ENCODE peak calls at places on chromosome 13, in nine cellular contexts. One of them, this sample, is unnamed.

GRCh38 chr13:109344552-109345157 is 441.7 kb downstream of the IRS2 start:
- DNase-seq in stimulated activated CD8-positive, alpha-beta memory T cell treated with anti-CD3 and anti-CD28 coated beads, Interleukin-4, amount 100 ng/mL, for 4 hours: no peak
- DNase-seq in GM23248: peak
- DNase-seq in PC-3: peak
- DNase-seq in left cardiac atrium: no peak
- DNase-seq in tibial artery: no peak
- DNase-seq in kidney tubule cell: peak
- DNase-seq in naive thymus-derived CD4-positive, alpha-beta T cell: no peak
- DNase-seq in NCI-H1092: no peak
- DNase-seq in this sample: no peak

GRCh38 chr13:51002736-51003135 is 93.1 kb downstream of the RNASEH2B start:
- DNase-seq in stimulated activated CD8-positive, alpha-beta memory T cell treated with anti-CD3 and anti-CD28 coated beads, Interleukin-4, amount 100 ng/mL, for 4 hours: no peak
- DNase-seq in GM23248: no peak
- DNase-seq in PC-3: no peak
- DNase-seq in left cardiac atrium: no peak
- DNase-seq in tibial artery: no peak
- DNase-seq in kidney tubule cell: no peak
- DNase-seq in naive thymus-derived CD4-positive, alpha-beta T cell: no peak
- DNase-seq in NCI-H1092: no peak
- DNase-seq in this sample: no peak

GRCh38 chr13:69565334-69565733 is 542.3 kb upstream of the ATXN8OS start:
- DNase-seq in stimulated activated CD8-positive, alpha-beta memory T cell treated with anti-CD3 and anti-CD28 coated beads, Interleukin-4, amount 100 ng/mL, for 4 hours: no peak
- DNase-seq in GM23248: peak
- DNase-seq in PC-3: peak
- DNase-seq in left cardiac atrium: no peak
- DNase-seq in tibial artery: no peak
- DNase-seq in kidney tubule cell: peak
- DNase-seq in naive thymus-derived CD4-positive, alpha-beta T cell: no peak
- DNase-seq in NCI-H1092: no peak
- DNase-seq in this sample: no peak

GRCh38 chr13:48054601-48055000 is 17.1 kb downstream of the NUDT15 start:
- DNase-seq in stimulated activated CD8-positive, alpha-beta memory T cell treated with anti-CD3 and anti-CD28 coated beads, Interleukin-4, amount 100 ng/mL, for 4 hours: no peak
- DNase-seq in GM23248: no peak
- DNase-seq in PC-3: no peak
- DNase-seq in left cardiac atrium: no peak
- DNase-seq in tibial artery: no peak
- DNase-seq in kidney tubule cell: no peak
- DNase-seq in naive thymus-derived CD4-positive, alpha-beta T cell: no peak
- DNase-seq in NCI-H1092: no peak
- DNase-seq in this sample: no peak

GRCh38 chr13:59464926-59465325 is 698.8 kb downstream of the DIAPH3 start:
- DNase-seq in stimulated activated CD8-positive, alpha-beta memory T cell treated with anti-CD3 and anti-CD28 coated beads, Interleukin-4, amount 100 ng/mL, for 4 hours: no peak
- DNase-seq in GM23248: no peak
- DNase-seq in PC-3: peak
- DNase-seq in left cardiac atrium: no peak
- DNase-seq in tibial artery: no peak
- DNase-seq in kidney tubule cell: peak
- DNase-seq in naive thymus-derived CD4-positive, alpha-beta T cell: no peak
- DNase-seq in NCI-H1092: no peak
- DNase-seq in this sample: no peak

GRCh38 chr13:73767747-73768315 is 366.4 kb downstream of the KLF12 start:
- DNase-seq in stimulated activated CD8-positive, alpha-beta memory T cell treated with anti-CD3 and anti-CD28 coated beads, Interleukin-4, amount 100 ng/mL, for 4 hours: no peak
- DNase-seq in GM23248: no peak
- DNase-seq in PC-3: peak
- DNase-seq in left cardiac atrium: no peak
- DNase-seq in tibial artery: no peak
- DNase-seq in kidney tubule cell: peak
- DNase-seq in naive thymus-derived CD4-positive, alpha-beta T cell: peak
- DNase-seq in NCI-H1092: no peak
- DNase-seq in this sample: no peak

GRCh38 chr13:30730526-30730925 is 4.8 kb upstream of the ALOX5AP start:
- DNase-seq in stimulated activated CD8-positive, alpha-beta memory T cell treated with anti-CD3 and anti-CD28 coated beads, Interleukin-4, amount 100 ng/mL, for 4 hours: no peak
- DNase-seq in GM23248: no peak
- DNase-seq in PC-3: no peak
- DNase-seq in left cardiac atrium: no peak
- DNase-seq in tibial artery: no peak
- DNase-seq in kidney tubule cell: no peak
- DNase-seq in naive thymus-derived CD4-positive, alpha-beta T cell: no peak
- DNase-seq in NCI-H1092: no peak
- DNase-seq in this sample: no peak

GRCh38 chr13:96963786-96964475 is 30.3 kb downstream of the OXGR1 start:
- DNase-seq in stimulated activated CD8-positive, alpha-beta memory T cell treated with anti-CD3 and anti-CD28 coated beads, Interleukin-4, amount 100 ng/mL, for 4 hours: no peak
- DNase-seq in GM23248: no peak
- DNase-seq in PC-3: peak
- DNase-seq in left cardiac atrium: no peak
- DNase-seq in tibial artery: no peak
- DNase-seq in kidney tubule cell: no peak
- DNase-seq in naive thymus-derived CD4-positive, alpha-beta T cell: no peak
- DNase-seq in NCI-H1092: no peak
- DNase-seq in this sample: no peak

GRCh38 chr13:50130686-50131051 is 115.4 kb downstream of the KCNRG start:
- DNase-seq in stimulated activated CD8-positive, alpha-beta memory T cell treated with anti-CD3 and anti-CD28 coated beads, Interleukin-4, amount 100 ng/mL, for 4 hours: no peak
- DNase-seq in GM23248: peak
- DNase-seq in PC-3: peak
- DNase-seq in left cardiac atrium: peak
- DNase-seq in tibial artery: peak
- DNase-seq in kidney tubule cell: peak
- DNase-seq in naive thymus-derived CD4-positive, alpha-beta T cell: peak
- DNase-seq in NCI-H1092: no peak
- DNase-seq in this sample: no peak

GRCh38 chr13:110246530-110246929 is 60.4 kb downstream of the COL4A1 start:
- DNase-seq in stimulated activated CD8-positive, alpha-beta memory T cell treated with anti-CD3 and anti-CD28 coated beads, Interleukin-4, amount 100 ng/mL, for 4 hours: no peak
- DNase-seq in GM23248: no peak
- DNase-seq in PC-3: no peak
- DNase-seq in left cardiac atrium: no peak
- DNase-seq in tibial artery: no peak
- DNase-seq in kidney tubule cell: no peak
- DNase-seq in naive thymus-derived CD4-positive, alpha-beta T cell: no peak
- DNase-seq in NCI-H1092: no peak
- DNase-seq in this sample: no peak

GRCh38 chr13:72201726-72202125 is 334.7 kb upstream of the DACH1 start:
- DNase-seq in stimulated activated CD8-positive, alpha-beta memory T cell treated with anti-CD3 and anti-CD28 coated beads, Interleukin-4, amount 100 ng/mL, for 4 hours: no peak
- DNase-seq in GM23248: no peak
- DNase-seq in PC-3: no peak
- DNase-seq in left cardiac atrium: no peak
- DNase-seq in tibial artery: no peak
- DNase-seq in kidney tubule cell: no peak
- DNase-seq in naive thymus-derived CD4-positive, alpha-beta T cell: no peak
- DNase-seq in NCI-H1092: no peak
- DNase-seq in this sample: no peak

GRCh38 chr13:77509221-77509620 is 26.3 kb upstream of the SCEL start:
- DNase-seq in stimulated activated CD8-positive, alpha-beta memory T cell treated with anti-CD3 and anti-CD28 coated beads, Interleukin-4, amount 100 ng/mL, for 4 hours: no peak
- DNase-seq in GM23248: peak
- DNase-seq in PC-3: peak
- DNase-seq in left cardiac atrium: no peak
- DNase-seq in tibial artery: no peak
- DNase-seq in kidney tubule cell: peak
- DNase-seq in naive thymus-derived CD4-positive, alpha-beta T cell: no peak
- DNase-seq in NCI-H1092: no peak
- DNase-seq in this sample: no peak

GRCh38 chr13:80086304-80086721 is 254.6 kb downstream of the SPRY2 start:
- DNase-seq in stimulated activated CD8-positive, alpha-beta memory T cell treated with anti-CD3 and anti-CD28 coated beads, Interleukin-4, amount 100 ng/mL, for 4 hours: no peak
- DNase-seq in GM23248: peak
- DNase-seq in PC-3: peak
- DNase-seq in left cardiac atrium: no peak
- DNase-seq in tibial artery: no peak
- DNase-seq in kidney tubule cell: peak
- DNase-seq in naive thymus-derived CD4-positive, alpha-beta T cell: no peak
- DNase-seq in NCI-H1092: no peak
- DNase-seq in this sample: no peak

GRCh38 chr13:22801402-22802003 is 379.3 kb upstream of the SGCG start:
- DNase-seq in stimulated activated CD8-positive, alpha-beta memory T cell treated with anti-CD3 and anti-CD28 coated beads, Interleukin-4, amount 100 ng/mL, for 4 hours: no peak
- DNase-seq in GM23248: peak
- DNase-seq in PC-3: no peak
- DNase-seq in left cardiac atrium: no peak
- DNase-seq in tibial artery: no peak
- DNase-seq in kidney tubule cell: peak
- DNase-seq in naive thymus-derived CD4-positive, alpha-beta T cell: no peak
- DNase-seq in NCI-H1092: peak
- DNase-seq in this sample: no peak

GRCh38 chr13:37791699-37792098 is 77.9 kb downstream of the TRPC4 start:
- DNase-seq in stimulated activated CD8-positive, alpha-beta memory T cell treated with anti-CD3 and anti-CD28 coated beads, Interleukin-4, amount 100 ng/mL, for 4 hours: no peak
- DNase-seq in GM23248: peak
- DNase-seq in PC-3: no peak
- DNase-seq in left cardiac atrium: no peak
- DNase-seq in tibial artery: no peak
- DNase-seq in kidney tubule cell: peak
- DNase-seq in naive thymus-derived CD4-positive, alpha-beta T cell: no peak
- DNase-seq in NCI-H1092: no peak
- DNase-seq in this sample: no peak